ENCODE peak calls at places on chromosomes 16 and 17, in seven cellular contexts. T, M, B, N, G, L and R are unnamed samples.

GRCh38 chr16:66420396-66420795 is 6.7 kb upstream of the BEAN1 start:
- DNase-seq in N (no peak), T (no peak), L (no peak), B (no peak), G (no peak), M (no peak), R (no peak)

GRCh38 chr16:5693426-5693825 is 595.8 kb upstream of the EEF2KMT start:
- DNase-seq in M (no peak), L (no peak), B (no peak), T (no peak), N (no peak), G (no peak), R (no peak)

GRCh38 chr17:50834786-50835562 is 412 bp upstream of the WFIKKN2 start:
- DNase-seq in L (peak), T (no peak), M (peak), B (no peak), N (no peak), G (no peak), R (no peak)

GRCh38 chr17:60554377-60554788 is 28.3 kb upstream of the APPBP2 start:
- DNase-seq in M (peak), T (no peak), G (no peak), B (no peak), L (peak), N (no peak), R (peak)

GRCh38 chr17:60127068-60128064 is 22.4 kb upstream of the CA4 start:
- DNase-seq in L (no peak), G (no peak), N (no peak), M (no peak), B (no peak), T (no peak), R (no peak)

GRCh38 chr17:69819316-69820087 is 255.5 kb upstream of the KCNJ16 start:
- DNase-seq in B (no peak), N (no peak), L (peak), M (no peak), T (no peak), G (no peak), R (peak)

GRCh38 chr17:82019905-82020873 is 2.5 kb downstream of the CENPX start:
- DNase-seq in G (no peak), M (no peak), B (peak), N (peak), L (peak), T (peak), R (no peak)

GRCh38 chr17:27339836-27340550 is 46.1 kb downstream of the WSB1 start:
- DNase-seq in T (no peak), M (no peak), G (no peak), N (peak), L (no peak), B (peak), R (no peak)

GRCh38 chr17:67110619-67111018 is 66.3 kb downstream of the CACNG1 start:
- DNase-seq in M (no peak), N (no peak), L (no peak), T (no peak), B (no peak), G (no peak), R (no peak)

GRCh38 chr17:15398736-15399331 is 57.4 kb upstream of the TEKT3 start:
- DNase-seq in T (no peak), B (no peak), M (no peak), N (peak), G (no peak), L (peak), R (no peak)

GRCh38 chr17:36755586-36755985 is 154.2 kb downstream of the MRM1 start:
- DNase-seq in G (no peak), M (no peak), N (peak), B (peak), L (peak), T (peak), R (no peak)

GRCh38 chr16:11258553-11259287 is 2.7 kb upstream of the SOCS1 start:
- DNase-seq in N (no peak), B (no peak), G (no peak), M (no peak), T (peak), L (peak), R (no peak)

GRCh38 chr16:70678898-70679652 is 6.8 kb downstream of the MTSS2 start:
- DNase-seq in G (no peak), L (no peak), B (no peak), M (no peak), T (no peak), N (no peak), R (no peak)

GRCh38 chr17:75364078-75364477 is 41.4 kb downstream of the GRB2 start:
- DNase-seq in N (no peak), L (peak), G (no peak), B (no peak), T (no peak), M (peak), R (peak)

GRCh38 chr17:38351412-38352222 is at the start of gene SOCS7:
- DNase-seq in G (peak), M (peak), L (peak), T (peak), B (peak), N (peak), R (peak)
- TF ChIP-seq CTCF in G (no peak), M (no peak), L (no peak), T (no peak), B (no peak), N (no peak), R (no peak)

GRCh38 chr16:49441366-49441780 is 67.8 kb downstream of the C16orf78 start:
- DNase-seq in T (peak), B (no peak), G (no peak), M (no peak), N (no peak), L (peak), R (no peak)
- H3K4me3 ChIP-seq in T (no peak), B (no peak), G (no peak), M (no peak), N (no peak), L (no peak), R (no peak)

GRCh38 chr17:77769762-77770161 is 188.7 kb upstream of the TNRC6C start:
- DNase-seq in L (no peak), G (no peak), T (no peak), M (no peak), N (no peak), B (no peak), R (no peak)
- TF ChIP-seq CTCF in L (no peak), G (no peak), T (no peak), M (no peak), N (no peak), B (no peak), R (no peak)

DNA sequence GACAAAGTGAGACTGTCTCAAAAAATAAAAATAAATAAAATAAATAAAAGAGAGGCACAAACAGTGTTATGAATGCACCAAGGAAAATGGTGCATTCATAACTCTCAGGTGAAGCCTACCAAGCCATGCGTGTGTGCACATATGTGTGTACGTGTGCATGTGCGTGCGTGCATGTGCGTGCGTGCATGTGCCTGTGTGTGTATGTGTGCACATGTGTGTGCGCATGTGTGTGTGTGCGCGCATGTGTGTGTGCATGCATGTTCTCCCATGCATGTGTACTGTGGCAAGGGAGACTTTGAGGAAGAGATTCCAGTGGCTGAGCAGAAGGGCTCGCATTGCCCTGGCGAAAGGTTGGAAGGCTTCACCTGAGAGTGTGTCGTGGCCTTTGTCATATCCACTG is 4.7 kb downstream of the SPN start:
- DNase-seq in M (no peak), N (no peak), L (no peak), B (no peak), G (no peak), T (no peak), R (no peak)
- H3K4me3 ChIP-seq in M (no peak), N (no peak), L (no peak), B (no peak), G (no peak), T (no peak), R (no peak)

GRCh38 chr16:19118938-19119431 is 5.2 kb downstream of the ITPRIPL2 start:
- DNase-seq in G (no peak), M (peak), B (no peak), N (peak), T (no peak), L (peak), R (no peak)

GRCh38 chr16:19116711-19117449 is 3.1 kb downstream of the ITPRIPL2 start:
- DNase-seq in N (no peak), M (no peak), B (no peak), L (peak), T (no peak), G (no peak), R (no peak)

GRCh38 chr16:19113577-19114358 is at the start of gene ITPRIPL2:
- DNase-seq in G (no peak), B (peak), L (peak), M (no peak), N (peak), T (peak), R (peak)

GRCh38 chr16:19114359-19115147 is 789 bp downstream of the ITPRIPL2 start:
- DNase-seq in L (peak), T (peak), B (no peak), N (peak), G (no peak), M (no peak), R (no peak)

DNA sequence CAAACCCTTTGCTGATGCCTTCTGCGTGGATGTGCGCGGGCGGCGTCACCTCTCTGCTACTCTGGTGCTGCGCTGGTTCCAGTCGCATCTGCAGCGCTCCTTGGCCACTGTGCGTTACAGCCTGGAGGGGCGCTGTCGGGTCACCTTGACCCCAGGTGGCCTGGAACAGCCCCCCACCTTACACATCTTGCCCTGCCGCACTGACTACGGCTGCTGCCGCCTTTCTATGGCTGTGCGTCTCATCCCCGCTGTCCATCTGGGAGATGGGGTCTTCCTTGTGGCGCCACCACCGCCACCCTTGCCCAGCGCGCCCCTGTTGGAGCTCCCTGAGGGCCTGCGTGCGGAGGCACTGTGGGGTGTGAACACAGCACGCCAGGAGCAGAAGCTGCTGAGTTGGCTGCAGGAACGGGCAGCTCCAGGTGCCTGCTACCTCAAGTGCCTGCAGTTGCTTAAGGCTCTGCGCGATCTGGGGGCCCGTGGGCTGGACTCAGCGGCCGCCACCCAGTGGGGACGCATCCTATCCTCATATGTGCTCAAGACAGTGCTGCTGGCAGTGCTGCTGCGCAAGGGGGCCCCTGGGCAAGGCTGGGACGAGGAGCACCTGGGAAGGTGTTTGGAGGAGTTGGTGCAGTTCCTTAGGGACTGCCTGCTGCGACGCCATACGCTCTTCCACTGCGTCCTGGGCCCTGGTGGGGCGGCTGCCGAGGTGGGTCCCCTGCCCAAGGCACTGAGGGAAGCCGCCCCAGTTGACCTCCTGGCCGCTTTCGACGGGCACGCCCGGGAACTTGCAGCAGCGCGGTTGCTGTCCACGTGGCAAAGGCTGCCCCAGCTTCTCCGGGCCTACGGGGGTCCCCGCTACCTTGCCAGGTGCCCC is 1.6 kb downstream of the ITPRIPL2 start:
- DNase-seq in M (no peak), T (no peak), G (no peak), B (no peak), L (no peak), N (no peak), R (no peak)
- TF ChIP-seq CTCF in M (peak), T (no peak), G (no peak), B (peak), L (peak), N (no peak), R (peak)

GRCh38 chr17:32803544-32803943 is 73.4 kb downstream of the MYO1D start:
- DNase-seq in N (no peak), L (peak), G (no peak), M (no peak), B (no peak), T (no peak), R (peak)
- H3K4me3 ChIP-seq in N (no peak), L (no peak), G (no peak), M (no peak), B (no peak), T (no peak), R (no peak)